ENCODE peak calls at places on chromosomes 16 and 17, in eight cellular contexts. B is right lobe of liver, X is ascending aorta, D is left ventricle myocardium inferior, A is heart left ventricle, Z is breast epithelium, U is hepatocyte, Q is tibial artery. N is an unnamed sample. For H3K36me3, the result is how much of the 10 kb centered on the place peaks cover.

GRCh38 chr16:69566437-69567030 is 768 bp downstream of the NFAT5 start:
- DNase-seq in U (peak), A (peak), Q (peak), X (no peak), B (peak), Z (peak), D (peak), N (no peak)

GRCh38 chr17:40241435-40241834 is 22.3 kb downstream of the WIPF2 start:
- DNase-seq in Z (no peak), D (no peak), Q (no peak), U (no peak), X (no peak), A (no peak), B (no peak), N (no peak)

GRCh38 chr16:23877107-23878070 is 41.6 kb downstream of the PRKCB start:
- DNase-seq in U (no peak), Q (no peak), B (no peak), D (no peak), X (no peak), A (no peak), Z (no peak), N (no peak)

GRCh38 chr17:75228305-75228704 is 22.8 kb downstream of the NUP85 start:
- DNase-seq in X (no peak), B (no peak), A (no peak), D (no peak), Z (no peak), Q (no peak), U (no peak), N (no peak)

GRCh38 chr17:17693253-17693954 is 12.1 kb downstream of the RAI1 start:
- DNase-seq in X (no peak), Z (peak), D (peak), Q (peak), B (peak), A (peak), U (peak), N (no peak)

GRCh38 chr17:47907932-47908562 is 12.0 kb downstream of the SP2 start:
- DNase-seq in B (no peak), A (no peak), Z (no peak), U (no peak), Q (no peak), D (no peak), X (no peak), N (no peak)

GRCh38 chr17:35493040-35493439 is 44.4 kb downstream of the SLFN12L start:
- DNase-seq in X (no peak), U (no peak), D (no peak), Q (no peak), Z (no peak), A (no peak), B (no peak), N (no peak)

GRCh38 chr17:73338050-73338491 is 26.3 kb upstream of the CDC42EP4 start:
- DNase-seq in B (no peak), A (no peak), Q (peak), D (no peak), Z (no peak), U (no peak), X (no peak), N (no peak)

GRCh38 chr17:694239-694638 is 20.4 kb downstream of the VPS53 start:
- DNase-seq in B (no peak), X (no peak), Q (no peak), U (peak), D (no peak), Z (no peak), A (no peak), N (no peak)

GRCh38 chr17:16814439-16814838 is 124.4 kb downstream of the CCDC144A start:
- DNase-seq in X (no peak), Z (no peak), Q (no peak), D (no peak), U (no peak), B (no peak), A (no peak), N (no peak)

GRCh38 chr17:73991260-73991659 is 212.2 kb upstream of the RPL38 start:
- DNase-seq in Z (no peak), D (no peak), U (no peak), B (no peak), Q (no peak), X (no peak), A (no peak), N (no peak)

GRCh38 chr17:51764387-51764971 is 394.0 kb downstream of the CA10 start:
- DNase-seq in A (no peak), D (no peak), X (no peak), B (peak), Q (no peak), Z (peak), U (peak), N (no peak)

GRCh38 chr16:4976611-4977145 is 18.5 kb downstream of the SEC14L5 start:
- DNase-seq in X (no peak), Z (no peak), A (no peak), U (no peak), D (no peak), B (no peak), Q (no peak), N (no peak)

GRCh38 chr17:19945009-19945650 is 32.5 kb downstream of the AKAP10 start:
- DNase-seq in A (no peak), U (no peak), Q (no peak), B (no peak), X (no peak), Z (no peak), D (no peak), N (no peak)

GRCh38 chr17:67594115-67594878 is 123.4 kb upstream of the NOL11 start:
- DNase-seq in X (no peak), Q (no peak), D (no peak), B (no peak), U (peak), A (no peak), Z (no peak), N (no peak)

GRCh38 chr17:34626141-34626681 is 46.8 kb downstream of the TMEM132E start:
- DNase-seq in U (no peak), B (no peak), Q (no peak), A (no peak), D (no peak), X (no peak), Z (no peak), N (no peak)

DNA sequence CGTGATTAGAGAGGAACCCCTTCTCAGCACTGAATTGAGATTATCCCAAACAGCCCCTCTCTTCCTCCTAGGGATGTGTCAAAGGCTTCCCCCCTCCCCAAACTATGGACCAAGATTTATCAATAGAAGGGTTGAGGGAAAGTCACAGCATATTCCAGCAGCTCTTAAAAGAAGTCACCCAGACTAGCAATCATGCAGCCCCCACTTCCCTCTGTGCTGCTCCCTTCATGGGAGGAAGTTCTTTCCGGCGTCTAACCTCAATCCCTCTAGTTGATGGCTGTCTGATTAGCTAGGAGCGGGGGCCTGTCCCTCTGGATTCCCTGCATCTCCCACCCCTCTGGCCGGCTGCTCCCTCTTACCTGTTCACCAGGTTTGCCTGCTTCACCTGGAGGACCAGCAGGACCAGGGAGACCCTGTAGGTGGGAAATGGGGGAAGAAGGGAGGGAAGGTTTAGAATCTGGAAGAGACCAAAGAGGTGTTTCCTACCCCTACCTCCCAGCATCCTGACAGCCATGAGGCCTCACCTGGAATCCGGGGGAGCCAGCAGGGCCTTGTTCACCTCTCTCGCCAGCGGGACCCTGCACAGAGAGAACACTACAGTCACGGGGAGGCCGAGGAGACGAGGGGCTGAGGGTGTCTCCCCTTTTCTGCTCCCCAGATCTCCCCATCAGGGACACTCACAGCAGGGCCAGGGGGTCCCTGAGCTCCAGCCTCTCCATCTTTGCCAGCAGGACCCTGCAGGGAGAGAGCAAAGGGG is 9.1 kb downstream of the COL1A1 start:
- DNase-seq in X (no peak), Q (no peak), D (no peak), B (no peak), Z (no peak), U (no peak), A (peak), N (no peak)
- H3K4me3 ChIP-seq in X (no peak), Q (no peak), D (no peak), B (no peak), Z (no peak), U (no peak), A (no peak), N (no peak)

DNA sequence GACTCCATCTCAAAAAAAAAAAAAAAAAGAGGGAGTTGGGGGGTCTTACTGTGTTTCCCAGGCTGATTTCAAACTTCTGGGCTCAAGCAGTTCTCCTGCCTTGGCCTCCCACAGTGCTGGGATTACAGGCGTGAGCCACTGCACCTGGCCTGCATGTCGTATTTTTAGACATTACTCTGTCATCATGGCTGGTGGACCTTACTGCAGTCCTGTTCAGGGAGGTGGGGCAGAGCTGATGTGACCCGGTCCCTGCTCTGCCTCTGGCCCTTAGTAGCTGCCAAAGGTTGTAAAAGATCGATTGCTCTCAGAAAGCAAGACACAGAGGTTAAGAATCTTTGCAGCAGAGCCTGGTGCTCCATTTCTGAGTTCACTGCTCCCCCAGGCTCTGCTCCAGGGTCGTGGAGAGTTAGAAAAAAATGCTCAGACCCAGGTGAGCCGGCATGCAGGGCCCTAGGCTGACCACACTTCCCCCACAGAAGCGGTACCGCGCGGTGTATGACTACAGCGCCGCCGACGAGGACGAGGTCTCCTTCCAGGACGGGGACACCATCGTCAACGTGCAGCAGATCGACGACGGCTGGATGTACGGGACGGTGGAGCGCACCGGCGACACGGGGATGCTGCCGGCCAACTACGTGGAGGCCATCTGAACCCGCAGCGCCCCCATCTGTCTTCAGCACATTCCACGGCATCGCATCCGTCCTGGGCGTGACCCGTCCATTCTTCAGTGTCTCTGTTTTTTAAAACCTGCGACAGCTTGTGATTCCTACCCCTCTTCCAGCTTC is 7.1 kb upstream of the LASP1NB start:
- DNase-seq in Z (peak), X (no peak), U (no peak), B (peak), A (no peak), Q (no peak), D (no peak), N (no peak)
- H3K36me3 ChIP-seq in Z (under half), X (half or more), U (under half), B (under half), A (under half), Q (under half), D (half or more), N (under half)

DNA sequence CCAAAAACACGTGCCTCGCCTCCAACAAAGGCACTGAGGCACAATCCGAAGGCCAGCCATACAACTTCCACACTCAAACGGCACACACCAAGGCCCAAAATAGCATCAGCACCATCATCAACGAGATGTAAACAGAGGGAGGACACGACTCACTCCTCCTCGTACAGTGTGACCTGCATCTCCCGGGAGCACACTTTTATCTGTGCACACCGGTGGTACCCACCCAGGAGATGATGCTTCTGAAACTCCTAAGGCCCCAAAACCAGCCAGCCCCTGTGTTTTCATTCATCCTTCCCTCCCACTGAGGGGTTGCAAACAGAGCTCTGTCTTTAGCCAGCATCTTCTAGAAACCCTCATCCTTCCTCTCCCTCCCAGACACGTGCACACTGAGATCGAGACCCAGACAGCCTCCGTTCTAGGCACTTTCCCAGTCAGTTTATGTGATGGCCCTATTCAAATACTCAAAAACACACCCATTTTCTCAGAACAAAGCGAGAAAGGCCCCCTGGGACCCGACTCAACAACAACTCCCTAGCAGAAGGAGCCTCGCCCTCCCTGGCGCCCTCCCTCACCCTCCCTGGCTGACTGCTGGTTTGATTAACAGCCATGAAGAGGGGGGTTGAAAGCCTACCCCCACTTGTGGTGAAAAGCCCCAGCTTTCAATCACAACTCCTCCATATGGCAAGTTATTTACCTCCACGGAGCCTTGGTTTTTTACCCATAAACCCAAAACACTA is 76.3 kb downstream of the GAS7 start:
- DNase-seq in X (no peak), D (peak), Z (no peak), B (no peak), Q (peak), A (no peak), U (no peak), N (no peak)
- H3K4me3 ChIP-seq in X (no peak), D (no peak), Z (no peak), B (no peak), Q (no peak), A (no peak), U (no peak), N (no peak)

GRCh38 chr16:2226918-2227317 is 3.5 kb downstream of the E4F1 start:
- DNase-seq in A (no peak), B (no peak), Q (no peak), D (no peak), Z (no peak), X (no peak), U (no peak), N (no peak)
- H3K36me3 ChIP-seq in A (under half), B (under half), Q (under half), D (under half), Z (under half), X (under half), U (under half), N (under half)

GRCh38 chr16:55510185-55510805 is 1.4 kb downstream of the LPCAT2 start:
- DNase-seq in Z (no peak), Q (no peak), D (no peak), X (no peak), B (no peak), A (no peak), U (no peak), N (no peak)
- H3K4me3 ChIP-seq in Z (peak), Q (peak), D (peak), X (peak), B (no peak), A (peak), U (no peak), N (peak)

DNA sequence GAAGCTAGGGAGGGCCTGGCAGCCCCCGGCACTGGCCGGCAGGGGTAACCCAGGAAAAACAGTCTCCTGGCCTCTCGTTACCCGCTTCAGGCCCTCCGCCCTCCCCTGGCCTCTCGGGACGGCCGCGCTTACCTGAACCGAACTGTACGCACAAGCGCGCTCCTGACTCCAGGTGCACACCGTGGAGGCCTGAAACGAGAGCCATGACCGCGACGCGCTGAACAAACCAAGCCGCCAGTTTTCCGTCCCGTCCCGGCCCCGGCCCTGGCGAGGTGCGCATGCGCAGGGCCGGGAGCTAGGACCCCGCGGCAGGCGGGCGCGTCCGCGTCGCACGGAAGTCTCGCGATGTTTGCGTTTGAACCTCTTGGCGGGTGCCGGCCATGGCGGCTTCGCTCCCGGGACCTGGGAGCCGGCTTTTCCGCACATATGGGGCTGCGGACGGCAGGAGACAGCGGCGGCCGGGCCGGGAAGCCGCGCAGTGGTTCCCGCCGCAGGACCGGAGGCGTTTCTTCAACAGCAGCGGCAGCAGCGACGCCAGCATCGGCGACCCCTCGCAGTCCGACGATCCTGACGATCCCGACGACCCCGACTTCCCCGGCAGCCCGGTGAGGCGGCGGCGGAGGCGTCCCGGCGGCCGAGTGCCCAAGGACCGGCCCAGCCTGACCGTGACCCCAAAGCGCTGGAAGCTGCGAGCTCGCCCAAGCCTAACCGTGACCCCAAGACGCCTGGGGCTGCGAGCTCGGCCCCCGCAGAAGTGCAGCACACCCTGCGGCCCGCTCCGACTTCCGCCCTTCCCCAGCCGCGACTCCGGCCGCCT is at the start of gene HASPIN:
- DNase-seq in Q (peak), A (peak), B (peak), Z (peak), X (peak), D (peak), U (peak), N (no peak)
- H3K36me3 ChIP-seq in Q (under half), A (under half), B (under half), Z (under half), X (under half), D (under half), U (under half), N (under half)

GRCh38 chr16:87956169-87956770 is 5.0 kb downstream of the BANP start:
- DNase-seq in Z (no peak), X (no peak), B (no peak), D (peak), Q (peak), U (peak), A (peak), N (no peak)

GRCh38 chr16:87957296-87958069 is 6.2 kb downstream of the BANP start:
- DNase-seq in B (no peak), Q (no peak), A (no peak), X (no peak), U (no peak), Z (no peak), D (no peak), N (no peak)

GRCh38 chr16:87958632-87959031 is 7.4 kb downstream of the BANP start:
- DNase-seq in A (no peak), D (no peak), Z (no peak), U (no peak), B (no peak), Q (no peak), X (no peak), N (no peak)

GRCh38 chr16:87955302-87956168 is 4.3 kb downstream of the BANP start:
- DNase-seq in B (no peak), U (no peak), X (no peak), Z (no peak), A (no peak), Q (no peak), D (no peak), N (no peak)

GRCh38 chr16:87956771-87957279 is 5.6 kb downstream of the BANP start:
- DNase-seq in D (no peak), Z (no peak), X (no peak), Q (no peak), U (peak), A (no peak), B (no peak), N (no peak)
- H3K4me3 ChIP-seq in D (peak), Z (no peak), X (no peak), Q (no peak), U (no peak), A (peak), B (no peak), N (peak)

GRCh38 chr16:11300560-11300892 is 19.4 kb upstream of the PRM1 start:
- DNase-seq in B (no peak), Q (no peak), D (no peak), U (no peak), X (no peak), Z (no peak), A (no peak), N (no peak)
- H3K36me3 ChIP-seq in B (under half), Q (under half), D (under half), U (under half), X (under half), Z (under half), A (under half), N (under half)

GRCh38 chr17:2723505-2723996 is 12.0 kb upstream of the CLUH start:
- DNase-seq in U (no peak), Q (no peak), B (no peak), Z (no peak), A (no peak), D (no peak), X (no peak), N (no peak)
- H3K4me3 ChIP-seq in U (no peak), Q (peak), B (no peak), Z (peak), A (peak), D (peak), X (peak), N (peak)

N was measured in esophagus squamous epithelium.